ENCODE peak calls at places on chromosome 15, in four cellular contexts. V is uterus, Z is left ventricle myocardium inferior, O is pancreas. H is an unnamed sample.

GRCh38 chr15:42159381-42160015 is 3.1 kb upstream of the PLA2G4F start:
- DNase-seq in V (no peak), Z (peak; percentile 80), O (no peak), H (no peak)

GRCh38 chr15:93070136-93070535 is 18.9 kb downstream of the RGMA start:
- DNase-seq in V (no peak), Z (no peak), O (no peak), H (no peak)

GRCh38 chr15:63792584-63792983 is 41.2 kb downstream of the HERC1 start:
- DNase-seq in V (no peak), Z (no peak), O (no peak), H (no peak)

GRCh38 chr15:35557544-35557943 is 11.6 kb upstream of the DPH6 start:
- DNase-seq in V (no peak), Z (no peak), O (no peak), H (no peak)

GRCh38 chr15:34644061-34644460 is 60.6 kb upstream of the GOLGA8B start:
- DNase-seq in V (no peak), Z (no peak), O (no peak), H (no peak)

GRCh38 chr15:70488002-70488605 is 275.3 kb downstream of the UACA start:
- DNase-seq in V (peak; percentile 80), Z (peak; percentile 69), O (peak; percentile 70), H (peak; percentile 80)

GRCh38 chr15:69165637-69166025 is 5.2 kb downstream of the GLCE start:
- DNase-seq in V (no peak), Z (no peak), O (no peak), H (no peak)

GRCh38 chr15:44096596-44096995 is 98.5 kb downstream of the FRMD5 start:
- DNase-seq in V (no peak), Z (no peak), O (no peak), H (no peak)

GRCh38 chr15:98730860-98731711 is 82.7 kb downstream of the IGF1R start:
- DNase-seq in V (no peak), Z (no peak), O (no peak), H (no peak)

GRCh38 chr15:88539441-88539840 is 7.0 kb downstream of the DET1 start:
- DNase-seq in V (no peak), Z (no peak), O (no peak), H (no peak)

GRCh38 chr15:40702077-40702476 is 7.1 kb downstream of the RAD51 start:
- DNase-seq in V (no peak), Z (no peak), O (no peak), H (no peak)

GRCh38 chr15:94671845-94672524 is 440.6 kb downstream of the MCTP2 start:
- DNase-seq in V (peak; percentile 23), Z (no peak), O (no peak), H (no peak)

GRCh38 chr15:25060472-25060803 is 105.7 kb downstream of the SNRPN start:
- DNase-seq in V (peak; percentile 4), Z (no peak), O (no peak), H (no peak)
- H3K36me3 ChIP-seq in V (no peaks in the 10 kb centered on the region), Z (peaks cover 100% of the 10 kb centered on the region), O (peaks cover 97% of the 10 kb centered on the region), H (peaks cover 100% of the 10 kb centered on the region)

DNA sequence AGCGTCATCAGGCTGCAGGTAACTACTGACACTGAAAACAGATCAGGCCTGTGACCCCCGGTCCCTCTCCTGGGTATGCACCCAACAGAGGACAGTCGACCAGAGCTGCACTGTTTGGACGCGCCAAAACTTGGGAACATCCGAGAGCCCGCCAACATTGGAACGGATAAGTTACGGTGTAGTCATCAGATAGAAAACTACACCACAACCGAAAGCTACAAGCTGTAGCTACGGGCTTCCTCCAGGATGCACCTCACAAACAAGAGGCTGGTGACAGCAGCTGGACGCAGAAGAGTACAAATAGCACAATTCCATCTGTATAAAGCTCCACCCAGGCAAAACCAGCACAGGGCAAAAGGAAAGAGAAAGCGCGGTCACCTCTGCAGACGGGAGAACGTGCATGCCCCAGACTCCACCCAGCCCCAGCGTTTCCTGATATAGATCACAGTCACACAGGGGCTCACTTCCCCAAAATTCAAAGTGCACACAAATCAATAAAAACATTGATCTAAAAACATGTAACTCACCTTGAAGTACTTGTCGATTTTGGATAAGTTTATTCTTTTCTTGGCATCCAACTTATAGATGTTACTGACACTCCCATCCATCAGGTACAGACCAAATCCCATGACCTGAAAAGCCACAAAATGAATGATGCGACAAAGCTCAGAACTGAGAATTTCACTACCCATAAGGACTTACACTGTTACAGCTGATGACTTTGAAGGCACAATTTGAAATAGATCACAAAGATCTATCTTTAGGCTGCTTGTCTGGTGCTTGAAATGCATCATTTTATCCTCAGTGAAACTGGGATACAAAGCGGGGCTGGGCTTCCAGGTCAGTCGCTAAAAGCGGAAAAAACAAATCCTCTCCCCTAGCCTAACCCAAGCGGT is 43.3 kb downstream of the CYFIP1 start:
- DNase-seq in V (no peak), Z (no peak), O (no peak), H (no peak)
- H3K4me3 ChIP-seq in V (no peak overlapping the region), Z (no peak overlapping the region), O (no peak overlapping the region), H (no peak overlapping the region)

GRCh38 chr15:58900628-58901027 is 32.9 kb downstream of the SLTM start:
- DNase-seq in V (no peak), Z (no peak), O (no peak), H (no peak)
- H3K36me3 ChIP-seq in V (no peaks in the 10 kb centered on the region), Z (peaks cover 54% of the 10 kb centered on the region), O (peaks cover 33% of the 10 kb centered on the region), H (peaks cover 22% of the 10 kb centered on the region)

DNA sequence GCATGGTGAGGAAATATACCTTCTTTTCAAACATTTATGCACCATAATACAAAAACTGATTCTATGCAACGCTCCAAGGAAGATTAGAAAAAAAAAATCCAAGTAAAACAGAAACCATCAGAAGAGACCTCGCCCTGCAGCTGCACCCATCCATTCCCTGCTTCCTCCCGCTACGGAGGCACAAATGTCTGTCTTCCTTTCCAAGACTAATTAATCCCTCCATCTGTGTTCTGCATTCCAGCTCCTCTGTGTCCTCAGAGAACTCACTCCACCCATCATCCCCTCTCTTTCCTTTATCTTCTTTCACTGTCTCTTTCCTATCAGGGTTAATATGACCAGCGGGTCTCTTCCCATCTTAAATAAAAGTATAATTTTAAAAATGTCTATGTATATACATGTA is 196.1 kb downstream of the ADAMTSL3 start:
- DNase-seq in V (no peak), Z (no peak), O (no peak), H (no peak)
- H3K4me3 ChIP-seq in V (no peak overlapping the region), Z (no peak overlapping the region), O (no peak overlapping the region), H (no peak overlapping the region)

GRCh38 chr15:66474140-66474539 is 23.4 kb downstream of the SNAPC5 start:
- DNase-seq in V (no peak), Z (no peak), O (no peak), H (no peak)
- H3K36me3 ChIP-seq in V (no peaks in the 10 kb centered on the region), Z (no peaks in the 10 kb centered on the region), O (no peaks in the 10 kb centered on the region), H (no peaks in the 10 kb centered on the region)

GRCh38 chr15:89761009-89761831 is 10.2 kb upstream of the MESP1 start:
- DNase-seq in V (no peak), Z (no peak), O (peak; percentile 75), H (peak; percentile 78)
- H3K4me3 ChIP-seq in V (no peak overlapping the region), Z (no peak overlapping the region), O (no peak overlapping the region), H (no peak overlapping the region)

GRCh38 chr15:59329091-59329490 is 43.6 kb downstream of the MYO1E start:
- DNase-seq in V (no peak), Z (no peak), O (no peak), H (no peak)

GRCh38 chr15:59327942-59328341 is 44.7 kb downstream of the MYO1E start:
- DNase-seq in V (no peak), Z (no peak), O (no peak), H (no peak)

GRCh38 chr15:59332009-59332408 is 40.7 kb downstream of the MYO1E start:
- DNase-seq in V (no peak), Z (no peak), O (no peak), H (no peak)

GRCh38 chr15:59329570-59330350 is 42.9 kb downstream of the MYO1E start:
- DNase-seq in V (no peak), Z (no peak), O (no peak), H (no peak)

DNA sequence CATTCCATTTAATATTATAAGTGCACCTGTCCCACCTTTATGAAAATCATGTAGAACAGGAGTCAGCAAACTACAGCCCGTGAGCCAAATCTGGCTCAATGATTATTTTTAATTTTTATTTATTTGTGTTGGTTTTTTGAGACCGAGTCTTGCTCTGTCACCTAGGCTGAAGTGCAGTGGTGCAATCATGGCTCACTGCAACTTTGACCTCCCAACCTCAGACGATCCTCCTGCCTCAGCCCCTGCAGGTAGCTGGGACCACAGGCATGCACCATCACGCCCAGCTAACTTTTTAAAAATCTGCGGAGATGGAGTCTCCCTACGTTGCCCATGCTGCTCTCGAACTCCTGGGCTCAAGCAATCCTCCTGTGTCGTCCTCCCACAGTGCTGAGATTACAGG is 42.0 kb downstream of the MYO1E start:
- DNase-seq in V (no peak), Z (no peak), O (no peak), H (no peak)
- H3K36me3 ChIP-seq in V (no peaks in the 10 kb centered on the region), Z (no peaks in the 10 kb centered on the region), O (no peaks in the 10 kb centered on the region), H (no peaks in the 10 kb centered on the region)

H was measured in kidney.